ENCODE peak calls at places on chromosomes 1 and 21, in four cellular contexts. S is K562, O is GM12878, W is HepG2. K is an unnamed sample.

GRCh38 chr1:172040466-172040865 is 199.2 kb downstream of the DNM3 start:
- DNase-seq in S (no peak), O (no peak), W (no peak), K (no peak)

GRCh38 chr1:3323021-3323790 is 131.3 kb upstream of the ARHGEF16 start:
- DNase-seq in S (no peak), O (no peak), W (peak; percentile 37), K (peak; percentile 38)

GRCh38 chr1:245258271-245258920 is 103.6 kb downstream of the KIF26B start:
- DNase-seq in S (no peak), O (no peak), W (peak; percentile 86), K (no peak)

GRCh38 chr1:48082271-48082925 is 85.2 kb upstream of the TRABD2B start:
- DNase-seq in S (no peak), O (no peak), W (no peak), K (peak; percentile 27)

GRCh38 chr1:109392037-109392787 is 5.5 kb downstream of the SORT1 start:
- DNase-seq in S (no peak), O (no peak), W (no peak), K (no peak)

GRCh38 chr1:37149296-37149695 is 115.0 kb upstream of the GRIK3 start:
- DNase-seq in S (no peak), O (no peak), W (no peak), K (no peak)

GRCh38 chr1:207755846-207756692 is 4.2 kb downstream of the CD46 start:
- DNase-seq in S (no peak), O (no peak), W (no peak), K (no peak)

GRCh38 chr1:151254217-151255213 is at the start of gene PSMD4:
- DNase-seq in S (peak; percentile 100), O (peak; percentile 96), W (peak; percentile 94), K (peak; percentile 99)

GRCh38 chr1:229379901-229380300 is 37.1 kb upstream of the CCSAP start:
- DNase-seq in S (no peak), O (no peak), W (no peak), K (no peak)

GRCh38 chr1:61842863-61843514 is 100.7 kb downstream of the PATJ start:
- DNase-seq in S (no peak), O (no peak), W (no peak), K (peak; percentile 30)

GRCh38 chr21:31555741-31556191 is 103.7 kb upstream of the SOD1 start:
- DNase-seq in S (no peak), O (no peak), W (no peak), K (no peak)

GRCh38 chr1:24481098-24481497 is 21.5 kb upstream of the RCAN3 start:
- DNase-seq in S (peak; percentile 48), O (peak; percentile 40), W (no peak), K (no peak)

GRCh38 chr1:219495737-219496408 is 117.0 kb downstream of the ZC3H11B start:
- DNase-seq in S (no peak), O (no peak), W (no peak), K (no peak)

GRCh38 chr1:44531785-44532566 is 126.9 kb downstream of the RNF220 start:
- DNase-seq in S (peak; percentile 88), O (peak; percentile 16), W (peak; percentile 74), K (no peak)

GRCh38 chr1:190663962-190664361 is 186.3 kb upstream of the BRINP3 start:
- DNase-seq in S (no peak), O (no peak), W (no peak), K (no peak)

GRCh38 chr1:29524285-29525065 is 288.2 kb downstream of the PTPRU start:
- DNase-seq in S (no peak), O (no peak), W (no peak), K (no peak)

GRCh38 chr1:83857108-83857507 is 141.8 kb downstream of the TTLL7 start:
- DNase-seq in S (no peak), O (no peak), W (no peak), K (peak; percentile 44)

GRCh38 chr1:56064705-56065104 is 514.7 kb downstream of the PLPP3 start:
- DNase-seq in S (no peak), O (no peak), W (no peak), K (no peak)

GRCh38 chr21:36783612-36784383 is 84.9 kb downstream of the SIM2 start:
- DNase-seq in S (no peak), O (no peak), W (peak; percentile 12), K (no peak)

GRCh38 chr1:9297831-9298230 is 5.1 kb downstream of the SPSB1 start:
- DNase-seq in S (no peak), O (no peak), W (no peak), K (no peak)

GRCh38 chr1:40477680-40478057 is 579 bp downstream of the ZFP69 start:
- DNase-seq in S (peak; percentile 47), O (no peak), W (no peak), K (peak; percentile 35)

GRCh38 chr21:33171584-33172169 is 58.1 kb upstream of the IFNAR2 start:
- DNase-seq in S (no peak), O (no peak), W (no peak), K (no peak)

GRCh38 chr1:61253059-61253735 is 170.8 kb downstream of the NFIA start:
- DNase-seq in S (peak; percentile 87), O (no peak), W (peak; percentile 66), K (no peak)

GRCh38 chr1:31767225-31767624 is 3.1 kb upstream of the ADGRB2 start:
- DNase-seq in S (no peak), O (no peak), W (no peak), K (no peak)

GRCh38 chr21:17709266-17709611 is 96.5 kb upstream of the BTG3 start:
- DNase-seq in S (no peak), O (peak; percentile 67), W (no peak), K (no peak)

GRCh38 chr1:221858758-221859157 is 116.9 kb upstream of the DUSP10 start:
- DNase-seq in S (no peak), O (no peak), W (no peak), K (no peak)

GRCh38 chr1:177246710-177247588 is 76.2 kb downstream of the BRINP2 start:
- DNase-seq in S (no peak), O (no peak), W (no peak), K (no peak)

GRCh38 chr1:61140778-61141177 is 58.4 kb downstream of the NFIA start:
- DNase-seq in S (no peak), O (no peak), W (no peak), K (no peak)

GRCh38 chr1:205054013-205054412 is 11.0 kb downstream of the CNTN2 start:
- DNase-seq in S (no peak), O (no peak), W (no peak), K (no peak)

GRCh38 chr1:161887724-161888287 is 121.7 kb downstream of the ATF6 start:
- DNase-seq in S (no peak), O (no peak), W (no peak), K (no peak)

GRCh38 chr1:38891753-38892152 is 10.4 kb upstream of the GJA9 start:
- DNase-seq in S (peak; percentile 66), O (no peak), W (peak; percentile 61), K (peak; percentile 31)

GRCh38 chr1:116508984-116509980 is 61.5 kb downstream of the CD58 start:
- DNase-seq in S (peak; percentile 51), O (no peak), W (peak; percentile 89), K (no peak)

GRCh38 chr1:115465802-115466363 is 127.8 kb upstream of the NGF start:
- DNase-seq in S (no peak), O (no peak), W (no peak), K (no peak)

GRCh38 chr1:49346767-49347349 is 570.2 kb upstream of the BEND5 start:
- DNase-seq in S (no peak), O (no peak), W (no peak), K (no peak)

GRCh38 chr1:221532071-221532755 is 209.7 kb downstream of the DUSP10 start:
- DNase-seq in S (no peak), O (no peak), W (no peak), K (no peak)

GRCh38 chr1:35901235-35901634 is 18.2 kb downstream of the AGO1 start:
- DNase-seq in S (no peak), O (no peak), W (no peak), K (no peak)

GRCh38 chr1:215957692-215958091 is 390.6 kb downstream of the KCTD3 start:
- DNase-seq in S (no peak), O (no peak), W (no peak), K (peak; percentile 20)
- TF ChIP-seq TARDBP in S (no peak), O (no peak), W (no peak), K (no peak)

GRCh38 chr1:200837931-200838571 is 34.7 kb upstream of the GPR25 start:
- DNase-seq in S (no peak), O (no peak), W (no peak), K (no peak)
- TF ChIP-seq TARDBP in S (no peak), O (no peak), W (no peak), K (no peak)

DNA sequence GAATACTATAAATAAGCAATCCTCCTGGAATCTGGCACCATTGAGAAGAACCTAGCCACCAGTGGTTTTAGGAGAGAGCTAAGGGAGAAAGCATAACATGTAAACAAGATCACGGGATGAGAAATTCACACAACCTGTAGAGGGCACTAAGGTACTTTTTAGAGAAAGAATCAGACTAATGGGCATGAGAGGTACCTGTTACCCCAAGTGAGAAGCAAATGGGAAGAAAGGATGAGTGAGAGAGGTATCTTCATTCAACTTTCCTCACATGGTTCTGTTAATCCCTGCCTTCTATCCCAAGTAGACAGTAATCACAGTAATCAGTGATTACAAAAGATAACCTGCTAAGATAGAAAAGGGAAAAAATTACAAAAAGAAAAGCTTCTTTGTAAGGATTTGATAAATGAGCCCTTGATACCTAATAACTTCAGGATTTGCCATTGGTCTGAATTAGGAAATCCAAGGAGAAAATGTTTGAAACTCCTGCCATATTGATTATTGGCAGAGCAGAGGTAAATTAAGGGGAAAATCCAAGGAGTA is 251.1 kb upstream of the ADGRL2 start:
- DNase-seq in S (no peak), O (peak; percentile 35), W (peak; percentile 8), K (peak; percentile 55)
- TF ChIP-seq TARDBP in S (no peak), O (no peak), W (no peak), K (no peak)

GRCh38 chr1:203129501-203130231 is 2.1 kb downstream of the ADORA1 start:
- DNase-seq in S (no peak), O (no peak), W (no peak), K (no peak)

GRCh38 chr1:203130358-203130992 is 2.9 kb downstream of the ADORA1 start:
- DNase-seq in S (no peak), O (no peak), W (no peak), K (no peak)

GRCh38 chr1:203126866-203127671 is 457 bp upstream of the ADORA1 start:
- DNase-seq in S (no peak), O (no peak), W (no peak), K (no peak)

GRCh38 chr1:203127672-203128611 is at the start of gene ADORA1:
- DNase-seq in S (no peak), O (no peak), W (peak; percentile 35), K (peak; percentile 76)

DNA sequence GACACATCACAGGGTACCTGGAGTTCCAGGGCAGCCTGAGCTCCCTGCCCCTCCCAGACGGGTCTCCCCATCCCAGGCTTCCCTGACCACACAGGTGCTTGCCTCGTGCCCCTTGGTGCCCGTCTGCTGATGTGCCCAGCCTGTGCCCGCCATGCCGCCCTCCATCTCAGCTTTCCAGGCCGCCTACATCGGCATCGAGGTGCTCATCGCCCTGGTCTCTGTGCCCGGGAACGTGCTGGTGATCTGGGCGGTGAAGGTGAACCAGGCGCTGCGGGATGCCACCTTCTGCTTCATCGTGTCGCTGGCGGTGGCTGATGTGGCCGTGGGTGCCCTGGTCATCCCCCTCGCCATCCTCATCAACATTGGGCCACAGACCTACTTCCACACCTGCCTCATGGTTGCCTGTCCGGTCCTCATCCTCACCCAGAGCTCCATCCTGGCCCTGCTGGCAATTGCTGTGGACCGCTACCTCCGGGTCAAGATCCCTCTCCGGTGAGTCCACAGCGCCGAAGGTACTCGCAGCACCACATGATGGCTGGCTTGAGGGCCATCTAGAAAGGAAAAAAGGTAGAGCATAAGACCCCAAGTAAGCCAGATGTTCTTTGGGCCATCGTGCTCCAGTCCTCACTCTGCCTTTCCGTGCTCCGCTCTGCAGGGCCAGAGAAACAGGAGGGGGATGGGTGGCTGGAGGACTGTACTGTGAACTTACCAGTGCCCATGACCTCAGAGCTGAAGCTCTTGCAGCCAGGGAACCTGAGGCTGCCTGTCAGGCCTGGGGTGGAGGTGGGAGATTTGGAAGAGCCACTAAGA is 1.4 kb downstream of the ADORA1 start:
- DNase-seq in S (no peak), O (no peak), W (no peak), K (no peak)
- TF ChIP-seq TARDBP in S (no peak), O (no peak), W (no peak), K (no peak)